ENCODE peak calls at places on chromosomes 7 and 10, in six cellular contexts. N, U, W, X, B and L are unnamed samples.

GRCh38 chr10:48610585-48611093 is 5.8 kb upstream of the ARHGAP22 start:
- DNase-seq in B (no peak), W (no peak), X (no peak), N (no peak), U (no peak), L (no peak)

GRCh38 chr7:91408388-91409154 is 144.3 kb downstream of the FZD1 start:
- DNase-seq in X (no peak), N (no peak), B (no peak), U (no peak), W (no peak), L (no peak)

GRCh38 chr10:4725917-4726606 is 99.9 kb upstream of the AKR1E2 start:
- DNase-seq in X (no peak), U (no peak), N (no peak), B (no peak), W (no peak), L (no peak)

GRCh38 chr7:150756858-150757257 is 19.6 kb downstream of the GIMAP5 start:
- DNase-seq in N (no peak), X (no peak), W (no peak), U (no peak), B (no peak), L (no peak)

GRCh38 chr10:79334573-79334972 is 12.7 kb upstream of the PPIF start:
- DNase-seq in X (no peak), U (no peak), N (no peak), B (no peak), W (no peak), L (no peak)

GRCh38 chr10:24427678-24428409 is 218.9 kb downstream of the KIAA1217 start:
- DNase-seq in N (no peak), U (no peak), X (no peak), B (no peak), W (no peak), L (no peak)

GRCh38 chr10:86402283-86402931 is 35.8 kb upstream of the GRID1 start:
- DNase-seq in B (no peak), W (no peak), U (no peak), N (no peak), X (no peak), L (no peak)

GRCh38 chr7:28608766-28609165 is 196.4 kb downstream of the CREB5 start:
- DNase-seq in W (no peak), U (no peak), B (no peak), X (no peak), N (no peak), L (no peak)

GRCh38 chr7:44555350-44555749 is 14.2 kb upstream of the NPC1L1 start:
- DNase-seq in W (no peak), U (no peak), B (no peak), N (no peak), X (no peak), L (no peak)

GRCh38 chr10:4240641-4241197 is 455.7 kb upstream of the KLF6 start:
- DNase-seq in X (no peak), B (no peak), U (no peak), N (no peak), W (no peak), L (no peak)

GRCh38 chr10:132497788-132498561 is 39.6 kb upstream of the INPP5A start:
- DNase-seq in U (no peak), B (no peak), W (no peak), N (no peak), X (peak; percentile 43), L (no peak)

GRCh38 chr7:3309140-3309539 is 8.1 kb downstream of the SDK1 start:
- DNase-seq in U (no peak), W (no peak), N (no peak), X (no peak), B (no peak), L (no peak)

GRCh38 chr7:302054-302992 is 12.4 kb downstream of the FOXL3 start:
- DNase-seq in X (peak; percentile 41), W (peak; percentile 14), U (no peak), B (no peak), N (no peak), L (no peak)

GRCh38 chr10:96370575-96371157 is 11.9 kb upstream of the OPALIN start:
- DNase-seq in B (peak; percentile 41), N (no peak), U (peak; percentile 75), W (peak; percentile 48), X (no peak), L (peak; percentile 34)

GRCh38 chr7:83355143-83355542 is 192.5 kb upstream of the PCLO start:
- DNase-seq in B (no peak), X (no peak), W (no peak), U (no peak), N (no peak), L (no peak)

GRCh38 chr7:47819054-47819920 is 129.0 kb downstream of the PKD1L1 start:
- DNase-seq in U (peak; percentile 76), B (peak; percentile 68), X (no peak), N (no peak), W (peak; percentile 70), L (peak; percentile 56)

DNA sequence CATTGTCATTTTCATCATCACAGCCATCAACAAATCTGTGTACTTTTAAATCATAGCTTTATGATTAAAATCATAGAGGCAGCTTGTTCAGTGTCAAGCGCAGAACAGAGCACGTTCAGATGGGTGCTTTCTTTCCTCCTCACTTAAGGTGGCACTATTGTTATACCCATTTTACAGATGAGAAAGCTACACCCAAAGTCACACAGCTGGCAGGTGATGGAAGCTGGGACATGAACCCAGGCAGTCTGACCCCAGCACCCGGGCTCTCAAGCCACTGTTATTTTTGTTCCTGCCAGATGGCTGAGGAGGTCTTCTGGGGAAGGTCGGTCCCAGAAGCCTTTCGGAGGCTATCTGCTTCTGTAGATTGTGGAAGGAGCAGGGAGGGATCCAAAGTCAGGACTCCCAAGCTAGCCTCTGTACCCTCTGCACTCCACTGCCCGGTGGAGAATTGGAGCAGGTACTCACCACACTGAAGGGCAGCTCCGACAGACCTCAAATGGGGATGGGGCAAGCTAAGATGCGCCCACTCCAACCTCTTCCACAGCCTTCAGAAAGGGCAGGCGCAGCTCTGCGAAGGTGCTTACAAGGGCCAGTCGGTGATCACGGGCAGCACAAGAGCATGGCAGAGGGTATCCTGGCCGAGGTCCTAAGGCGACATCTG is 610 bp downstream of the AVPI1 start:
- DNase-seq in N (peak; percentile 23), U (no peak), X (no peak), W (no peak), B (no peak), L (no peak)
- TF ChIP-seq CTCF in N (no peak), U (no peak), X (no peak), W (no peak), B (no peak), L (no peak)

GRCh38 chr10:118448744-118449143 is 106.6 kb upstream of the FAM204A start:
- DNase-seq in N (no peak), U (no peak), X (no peak), B (no peak), W (no peak), L (no peak)
- TF ChIP-seq CTCF in N (no peak), U (no peak), X (no peak), B (no peak), W (no peak), L (no peak)

GRCh38 chr7:54560183-54560582 is 18.0 kb downstream of the VSTM2A start:
- DNase-seq in B (no peak), U (no peak), N (no peak), X (no peak), W (no peak), L (no peak)
- TF ChIP-seq CTCF in B (no peak), U (no peak), N (no peak), X (no peak), W (no peak), L (no peak)

GRCh38 chr10:97534746-97535367 is 36.1 kb downstream of the UBTD1 start:
- DNase-seq in B (no peak), W (no peak), X (peak; percentile 66), U (peak; percentile 49), N (no peak), L (no peak)
- TF ChIP-seq CTCF in B (peak; percentile 42), W (no peak), X (peak; percentile 20), U (peak; percentile 46), N (peak; percentile 85), L (peak; percentile 48)

GRCh38 chr10:71621783-71622526 is 97.6 kb downstream of the C10orf105 start:
- DNase-seq in B (no peak), U (no peak), X (no peak), N (no peak), W (no peak), L (no peak)

GRCh38 chr10:71623986-71624291 is 95.6 kb downstream of the C10orf105 start:
- DNase-seq in N (no peak), W (no peak), U (no peak), X (no peak), B (no peak), L (no peak)

GRCh38 chr10:71622656-71623055 is 96.9 kb downstream of the C10orf105 start:
- DNase-seq in U (no peak), W (no peak), N (no peak), X (no peak), B (no peak), L (no peak)

GRCh38 chr10:71621263-71621751 is 98.3 kb downstream of the C10orf105 start:
- DNase-seq in W (no peak), X (no peak), N (no peak), B (no peak), U (no peak), L (no peak)

GRCh38 chr10:71623098-71623985 is 96.2 kb downstream of the C10orf105 start:
- DNase-seq in N (no peak), B (no peak), W (no peak), X (no peak), U (no peak), L (no peak)
- TF ChIP-seq CTCF in N (no peak), B (peak; percentile 26), W (no peak), X (no peak), U (no peak), L (peak; percentile 23)